ENCODE peak calls at places on chromosomes 5 and 9, in five cellular contexts. T is neuronal stem cell, C is IMR-90, Z is H1, G is mesenchymal stem cell. M is an unnamed sample.

GRCh38 chr9:15584383-15584782 is 31.5 kb downstream of the CCDC171 start:
- DNase-seq in T (no peak), C (no peak), Z (no peak), G (no peak), M (no peak)

GRCh38 chr9:130934702-130935659 is 4.1 kb downstream of the FIBCD1 start:
- DNase-seq in T (no peak), C (no peak), Z (no peak), G (no peak), M (no peak)

GRCh38 chr5:78720234-78720985 is 71.8 kb upstream of the LHFPL2 start:
- DNase-seq in T (peak; percentile 26), C (no peak), Z (no peak), G (no peak), M (no peak)

GRCh38 chr5:135878156-135878620 is 17.5 kb downstream of the IL9 start:
- DNase-seq in T (no peak), C (no peak), Z (no peak), G (no peak), M (no peak)

GRCh38 chr5:59317023-59317771 is 576.3 kb downstream of the PDE4D start:
- DNase-seq in T (no peak), C (peak; percentile 23), Z (no peak), G (peak; percentile 78), M (no peak)

GRCh38 chr9:31027678-31028077 is 1356.8 kb upstream of the ACO1 start:
- DNase-seq in T (no peak), C (no peak), Z (no peak), G (no peak), M (no peak)

GRCh38 chr9:87613265-87614111 is 112.4 kb upstream of the CTSL start:
- DNase-seq in T (no peak), C (no peak), Z (no peak), G (no peak), M (no peak)

GRCh38 chr5:109740329-109740728 is 50.6 kb downstream of the MAN2A1 start:
- DNase-seq in T (no peak), C (peak; percentile 34), Z (no peak), G (peak; percentile 36), M (peak; percentile 45)

GRCh38 chr9:33676746-33677505 is 118.4 kb upstream of the PRSS3 start:
- DNase-seq in T (peak; percentile 45), C (peak; percentile 13), Z (no peak), G (peak; percentile 55), M (peak; percentile 63)

GRCh38 chr5:32297181-32298055 is 15.3 kb downstream of the MTMR12 start:
- DNase-seq in T (no peak), C (peak; percentile 19), Z (no peak), G (peak; percentile 18), M (no peak)

GRCh38 chr9:3879731-3880493 is 354.1 kb upstream of the RFX3 start:
- DNase-seq in T (no peak), C (no peak), Z (no peak), G (no peak), M (no peak)

GRCh38 chr5:66829826-66830225 is 233.6 kb downstream of the MAST4 start:
- DNase-seq in T (peak; percentile 8), C (peak; percentile 8), Z (no peak), G (peak; percentile 19), M (no peak)

GRCh38 chr5:131441184-131441583 is 177.3 kb downstream of the CDC42SE2 start:
- DNase-seq in T (no peak), C (no peak), Z (no peak), G (no peak), M (no peak)

GRCh38 chr9:114515528-114515927 is 10.3 kb upstream of the WHRN start:
- DNase-seq in T (no peak), C (no peak), Z (no peak), G (no peak), M (no peak)

GRCh38 chr5:33612386-33612785 is 171.6 kb downstream of the TARS1 start:
- DNase-seq in T (no peak), C (peak; percentile 79), Z (no peak), G (peak; percentile 15), M (no peak)

GRCh38 chr5:35672995-35673394 is 55.3 kb downstream of the SPEF2 start:
- DNase-seq in T (no peak), C (no peak), Z (no peak), G (peak; percentile 49), M (peak; percentile 34)

GRCh38 chr5:176711883-176712282 is 64.6 kb downstream of the TSPAN17 start:
- DNase-seq in T (no peak), C (no peak), Z (no peak), G (no peak), M (no peak)

GRCh38 chr5:80654054-80654390 is 430 bp upstream of the MSH3 start:
- DNase-seq in T (no peak), C (no peak), Z (no peak), G (no peak), M (peak; percentile 41)

GRCh38 chr5:172456076-172456800 is 1.9 kb upstream of the SH3PXD2B start:
- DNase-seq in T (no peak), C (no peak), Z (no peak), G (peak; percentile 17), M (no peak)

GRCh38 chr5:172454355-172455086 is at the start of gene SH3PXD2B:
- DNase-seq in T (peak; percentile 69), C (no peak), Z (no peak), G (peak; percentile 56), M (peak; percentile 85)

GRCh38 chr5:172453986-172454354 is 355 bp downstream of the SH3PXD2B start:
- DNase-seq in T (peak; percentile 56), C (no peak), Z (no peak), G (peak; percentile 68), M (peak; percentile 61)

GRCh38 chr5:172455087-172455381 is 709 bp upstream of the SH3PXD2B start:
- DNase-seq in T (no peak), C (no peak), Z (no peak), G (no peak), M (no peak)

DNA sequence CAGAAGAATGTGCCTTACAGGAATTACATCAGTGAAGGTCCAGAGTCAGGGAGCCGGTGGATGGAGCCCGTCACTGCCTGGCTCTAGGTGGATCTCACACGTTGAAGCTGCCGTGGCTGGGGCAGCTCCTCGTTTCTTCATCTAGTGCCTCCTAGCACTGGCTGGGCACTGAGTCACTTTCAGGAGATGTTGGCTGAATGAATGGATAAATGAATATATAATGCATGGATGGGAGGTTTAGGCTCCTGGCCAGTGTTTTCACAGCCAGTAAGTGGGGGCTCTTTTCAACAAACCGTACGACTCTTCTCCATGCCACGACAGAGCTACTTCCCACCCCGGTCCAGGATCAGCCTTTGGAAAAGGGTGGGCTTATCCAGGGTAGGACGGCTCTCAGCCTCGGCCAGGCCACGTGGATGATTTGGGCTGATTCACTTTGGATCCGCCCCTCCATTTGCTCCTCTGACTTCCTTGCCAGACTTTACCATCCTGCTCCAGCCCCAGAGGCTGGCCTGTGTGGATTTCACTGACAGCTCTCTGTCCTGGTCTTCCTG is 1.3 kb upstream of the SH3PXD2B start:
- DNase-seq in T (no peak), C (peak; percentile 70), Z (no peak), G (peak; percentile 50), M (peak; percentile 67)
- H3K18ac ChIP-seq in T (peak overlapping the region; percentile 60), C (no peak overlapping the region), Z (peak overlapping the region; percentile 24), G (peak overlapping the region; percentile 22), M (no peak overlapping the region)

DNA sequence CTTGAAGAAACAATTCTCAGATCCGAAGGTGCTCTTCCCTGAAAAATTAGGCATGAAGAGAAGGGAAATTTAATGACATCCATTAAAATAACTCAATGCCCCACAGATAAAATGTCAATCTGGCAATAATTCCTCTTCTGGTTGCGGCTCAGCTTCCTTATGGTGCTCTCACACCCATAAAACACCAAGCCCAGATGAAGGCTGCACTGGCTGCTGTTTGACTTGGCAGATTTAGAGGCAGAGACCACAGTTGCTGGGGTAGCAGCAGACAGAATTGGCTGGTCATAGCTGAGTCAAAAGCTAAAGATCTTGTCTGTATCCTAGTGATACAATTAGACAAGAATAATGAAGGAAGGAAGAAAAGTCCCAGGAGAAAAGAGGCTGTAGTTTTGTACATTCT is 124.2 kb upstream of the ADCY2 start:
- DNase-seq in T (no peak), C (no peak), Z (no peak), G (no peak), M (no peak)
- H3K18ac ChIP-seq in T (no peak overlapping the region), C (no peak overlapping the region), Z (peak overlapping the region; percentile 64), G (no peak overlapping the region), M (no peak overlapping the region)

GRCh38 chr9:133823189-133824105 is 85.3 kb upstream of the SARDH start:
- DNase-seq in T (no peak), C (no peak), Z (no peak), G (no peak), M (no peak)
- H3K18ac ChIP-seq in T (peak overlapping the region; percentile 76), C (no peak overlapping the region), Z (peak overlapping the region; percentile 48), G (no peak overlapping the region), M (no peak overlapping the region)

GRCh38 chr5:139245637-139246335 is 47.6 kb upstream of the SIL1 start:
- DNase-seq in T (no peak), C (no peak), Z (no peak), G (no peak), M (no peak)
- H3K18ac ChIP-seq in T (no peak overlapping the region), C (no peak overlapping the region), Z (peak overlapping the region; percentile 60), G (peak overlapping the region; percentile 79), M (no peak overlapping the region)

GRCh38 chr5:104708027-104708426 is 1145.4 kb upstream of the NUDT12 start:
- DNase-seq in T (no peak), C (no peak), Z (no peak), G (no peak), M (no peak)
- H3K18ac ChIP-seq in T (no peak overlapping the region), C (no peak overlapping the region), Z (no peak overlapping the region), G (no peak overlapping the region), M (no peak overlapping the region)

GRCh38 chr9:38160613-38161215 is 91.7 kb upstream of the SHB start:
- DNase-seq in T (peak; percentile 65), C (peak; percentile 51), Z (no peak), G (peak; percentile 52), M (peak; percentile 78)

GRCh38 chr9:38157711-38158110 is 88.7 kb upstream of the SHB start:
- DNase-seq in T (no peak), C (no peak), Z (no peak), G (no peak), M (no peak)

GRCh38 chr9:38162332-38162985 is 93.4 kb upstream of the SHB start:
- DNase-seq in T (no peak), C (no peak), Z (no peak), G (no peak), M (no peak)

GRCh38 chr9:38159599-38159998 is 90.6 kb upstream of the SHB start:
- DNase-seq in T (no peak), C (no peak), Z (no peak), G (no peak), M (no peak)

DNA sequence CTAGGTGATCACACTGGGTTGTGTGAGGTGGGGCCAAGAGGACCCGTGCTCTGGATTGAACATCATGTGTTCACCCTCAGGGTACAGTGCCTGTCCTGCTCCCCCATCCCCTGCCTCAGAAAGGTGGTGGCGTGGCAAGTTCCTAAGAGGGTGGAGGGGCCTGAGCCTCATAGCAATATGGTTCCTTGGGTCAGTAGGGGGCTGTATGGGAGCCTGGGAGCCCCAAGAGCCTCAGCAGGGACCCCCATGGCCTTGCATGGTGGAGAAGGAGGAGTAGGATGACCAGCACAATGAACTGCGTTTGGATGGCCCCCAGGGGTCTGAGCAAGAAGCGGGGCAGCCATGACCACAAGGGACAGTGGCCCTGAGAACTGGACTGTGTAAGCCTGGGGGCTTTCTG is 89.6 kb upstream of the SHB start:
- DNase-seq in T (no peak), C (no peak), Z (no peak), G (no peak), M (no peak)
- H3K18ac ChIP-seq in T (peak overlapping the region; percentile 27), C (no peak overlapping the region), Z (no peak overlapping the region), G (no peak overlapping the region), M (no peak overlapping the region)

DNA sequence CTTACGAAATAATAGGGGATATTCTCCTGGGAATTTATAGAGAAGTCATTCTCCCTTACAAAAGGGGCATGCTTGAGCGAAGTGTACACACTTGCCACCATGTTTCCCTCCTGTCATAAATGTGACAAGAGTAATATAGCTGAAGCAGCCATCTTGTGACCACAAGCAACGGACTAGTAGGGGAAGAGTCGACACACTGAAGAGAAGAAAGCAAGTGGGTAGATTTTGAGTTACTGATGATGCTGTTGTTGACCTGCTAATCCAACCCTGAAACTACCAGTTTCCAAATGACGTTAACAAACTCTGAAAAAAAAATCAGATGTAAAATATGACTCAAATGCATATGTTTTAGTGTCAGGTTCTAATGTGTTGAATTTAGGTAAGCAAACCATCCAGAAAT is 350.5 kb downstream of the CDH10 start:
- DNase-seq in T (no peak), C (no peak), Z (no peak), G (no peak), M (no peak)
- H3K18ac ChIP-seq in T (no peak overlapping the region), C (no peak overlapping the region), Z (no peak overlapping the region), G (no peak overlapping the region), M (no peak overlapping the region)